ENCODE peak calls at places on chromosomes 2 and 18, in eight cellular contexts. One of them, this sample, is unnamed.

GRCh38 chr2:150267651-150268415 is 219.6 kb downstream of the RND3 start:
- DNase-seq in A549: no peak
- DNase-seq in memory B cell: no peak
- DNase-seq in tibial artery: no peak
- DNase-seq in T-cell: no peak
- DNase-seq in neural progenitor cell: peak
- DNase-seq in T-helper 1 cell: no peak
- DNase-seq in D341Med: no peak
- DNase-seq in this sample: no peak

GRCh38 chr2:137380610-137381009 is 583.7 kb upstream of the HNMT start:
- DNase-seq in memory B cell: no peak
- DNase-seq in D341Med: no peak
- DNase-seq in T-helper 1 cell: no peak
- DNase-seq in T-cell: no peak
- DNase-seq in tibial artery: no peak
- DNase-seq in neural progenitor cell: no peak
- DNase-seq in A549: no peak
- DNase-seq in this sample: no peak

GRCh38 chr2:96661324-96661723 is 18.8 kb downstream of the FER1L5 start:
- DNase-seq in neural progenitor cell: no peak
- DNase-seq in D341Med: no peak
- DNase-seq in A549: no peak
- DNase-seq in T-cell: no peak
- DNase-seq in tibial artery: no peak
- DNase-seq in T-helper 1 cell: no peak
- DNase-seq in memory B cell: no peak
- DNase-seq in this sample: no peak

GRCh38 chr2:86622409-86622877 is 1.2 kb downstream of the RNF103 start:
- DNase-seq in D341Med: peak
- DNase-seq in memory B cell: peak
- DNase-seq in tibial artery: peak
- DNase-seq in T-helper 1 cell: peak
- DNase-seq in T-cell: peak
- DNase-seq in neural progenitor cell: peak
- DNase-seq in A549: no peak
- DNase-seq in this sample: no peak

GRCh38 chr18:59063912-59064311 is 75.8 kb upstream of the SEC11C start:
- DNase-seq in D341Med: no peak
- DNase-seq in neural progenitor cell: no peak
- DNase-seq in tibial artery: no peak
- DNase-seq in T-helper 1 cell: no peak
- DNase-seq in A549: no peak
- DNase-seq in T-cell: no peak
- DNase-seq in memory B cell: no peak
- DNase-seq in this sample: no peak

GRCh38 chr2:69603146-69603743 is 40.3 kb downstream of the AAK1 start:
- DNase-seq in D341Med: no peak
- DNase-seq in memory B cell: no peak
- DNase-seq in A549: no peak
- DNase-seq in T-cell: no peak
- DNase-seq in tibial artery: no peak
- DNase-seq in T-helper 1 cell: no peak
- DNase-seq in neural progenitor cell: no peak
- DNase-seq in this sample: no peak

GRCh38 chr2:99980200-99980599 is 162.2 kb downstream of the AFF3 start:
- DNase-seq in neural progenitor cell: no peak
- DNase-seq in D341Med: no peak
- DNase-seq in memory B cell: no peak
- DNase-seq in T-cell: no peak
- DNase-seq in tibial artery: no peak
- DNase-seq in T-helper 1 cell: no peak
- DNase-seq in A549: no peak
- DNase-seq in this sample: no peak

GRCh38 chr18:24964213-24964612 is 387.8 kb downstream of the ZNF521 start:
- DNase-seq in D341Med: no peak
- DNase-seq in T-helper 1 cell: no peak
- DNase-seq in T-cell: no peak
- DNase-seq in tibial artery: no peak
- DNase-seq in neural progenitor cell: peak
- DNase-seq in A549: no peak
- DNase-seq in memory B cell: peak
- DNase-seq in this sample: no peak

GRCh38 chr2:73111300-73112025 is 1.3 kb downstream of the RAB11FIP5 start:
- DNase-seq in tibial artery: peak
- DNase-seq in A549: peak
- DNase-seq in T-helper 1 cell: no peak
- DNase-seq in D341Med: no peak
- DNase-seq in memory B cell: no peak
- DNase-seq in T-cell: no peak
- DNase-seq in neural progenitor cell: peak
- DNase-seq in this sample: no peak

GRCh38 chr2:20604957-20605381 is 45.9 kb downstream of the HS1BP3 start:
- DNase-seq in T-helper 1 cell: no peak
- DNase-seq in A549: no peak
- DNase-seq in memory B cell: no peak
- DNase-seq in neural progenitor cell: no peak
- DNase-seq in tibial artery: peak
- DNase-seq in D341Med: no peak
- DNase-seq in T-cell: no peak
- DNase-seq in this sample: no peak

GRCh38 chr2:237449193-237449797 is 35.3 kb upstream of the COL6A3 start:
- DNase-seq in T-helper 1 cell: no peak
- DNase-seq in memory B cell: no peak
- DNase-seq in tibial artery: peak
- DNase-seq in D341Med: no peak
- DNase-seq in A549: no peak
- DNase-seq in neural progenitor cell: no peak
- DNase-seq in T-cell: no peak
- DNase-seq in this sample: no peak